ENCODE peak calls at places on chromosomes 12 and 14, in ten cellular contexts. X, N, I, S, L, T, J, D, P and Z are unnamed samples. For H3K36me3, the result is how much of the 10 kb centered on the place peaks cover.

GRCh38 chr12:54032627-54033100 is at the start of gene HOXC5:
- DNase-seq in X (peak), J (peak), P (peak), I (peak), D (peak), L (peak), S (peak), T (peak), N (peak), Z (no peak)

GRCh38 chr12:104752016-104752415 is 206.1 kb downstream of the SLC41A2 start:
- DNase-seq in L (no peak), T (no peak), X (no peak), D (no peak), I (no peak), P (no peak), S (no peak), N (no peak), J (no peak), Z (no peak)

GRCh38 chr12:10140001-10140400 is 10.0 kb upstream of the CLEC7A start:
- DNase-seq in P (no peak), D (peak), L (peak), S (peak), I (no peak), N (no peak), X (no peak), T (no peak), J (peak), Z (no peak)

GRCh38 chr12:14270392-14270791 is 95.1 kb upstream of the ATF7IP start:
- DNase-seq in L (no peak), D (no peak), T (no peak), P (no peak), J (no peak), S (no peak), X (no peak), N (no peak), I (no peak), Z (no peak)

GRCh38 chr14:101183376-101184103 is 280.0 kb upstream of the RTL1 start:
- DNase-seq in I (no peak), X (peak), S (no peak), N (peak), J (peak), T (peak), P (no peak), L (peak), D (no peak), Z (no peak)

GRCh38 chr14:35352274-35353233 is 52.0 kb downstream of the NFKBIA start:
- DNase-seq in T (no peak), J (no peak), I (no peak), D (no peak), X (no peak), L (no peak), N (no peak), S (no peak), P (no peak), Z (no peak)

GRCh38 chr12:67732857-67733256 is 84.3 kb downstream of the DYRK2 start:
- DNase-seq in N (no peak), I (no peak), L (no peak), T (no peak), P (no peak), X (no peak), S (no peak), J (no peak), D (no peak), Z (no peak)

GRCh38 chr14:76217179-76217578 is 65.5 kb downstream of the GPATCH2L start:
- DNase-seq in X (no peak), N (no peak), I (no peak), J (no peak), L (no peak), S (no peak), D (no peak), P (no peak), T (no peak), Z (no peak)

GRCh38 chr12:115335594-115335993 is 651.6 kb upstream of the TBX3 start:
- DNase-seq in P (no peak), J (no peak), S (no peak), N (no peak), I (no peak), X (no peak), L (no peak), D (no peak), T (no peak), Z (peak)

GRCh38 chr12:10241781-10242180 is 29.1 kb downstream of the GABARAPL1 start:
- DNase-seq in J (peak), T (no peak), L (no peak), D (no peak), N (no peak), P (no peak), I (no peak), X (no peak), S (no peak), Z (no peak)

GRCh38 chr12:124426594-124427550 is 132.0 kb downstream of the RFLNA start:
- DNase-seq in I (no peak), P (no peak), L (no peak), N (no peak), X (no peak), T (no peak), D (peak), S (no peak), J (no peak), Z (no peak)

GRCh38 chr12:66984962-66985361 is 284.2 kb upstream of the CAND1 start:
- DNase-seq in S (no peak), T (no peak), D (no peak), L (no peak), X (no peak), P (peak), N (no peak), J (no peak), I (no peak), Z (no peak)

GRCh38 chr14:55077691-55078151 is 26.3 kb downstream of the MAPK1IP1L start:
- DNase-seq in D (no peak), X (peak), J (peak), N (no peak), T (peak), I (peak), L (no peak), P (peak), S (peak), Z (no peak)

GRCh38 chr14:91919814-91920213 is 27.7 kb downstream of the FBLN5 start:
- DNase-seq in S (peak), N (peak), L (no peak), T (no peak), X (no peak), J (peak), D (peak), I (no peak), P (no peak), Z (peak)

GRCh38 chr14:64844993-64845536 is 34.6 kb downstream of the SPTB start:
- DNase-seq in S (no peak), P (no peak), N (no peak), L (no peak), J (no peak), X (no peak), T (no peak), D (no peak), I (no peak), Z (no peak)
- H3K27ac ChIP-seq in S (no peak), P (no peak), N (no peak), L (no peak), J (peak), X (no peak), T (no peak), D (no peak), I (no peak), Z (peak)

DNA sequence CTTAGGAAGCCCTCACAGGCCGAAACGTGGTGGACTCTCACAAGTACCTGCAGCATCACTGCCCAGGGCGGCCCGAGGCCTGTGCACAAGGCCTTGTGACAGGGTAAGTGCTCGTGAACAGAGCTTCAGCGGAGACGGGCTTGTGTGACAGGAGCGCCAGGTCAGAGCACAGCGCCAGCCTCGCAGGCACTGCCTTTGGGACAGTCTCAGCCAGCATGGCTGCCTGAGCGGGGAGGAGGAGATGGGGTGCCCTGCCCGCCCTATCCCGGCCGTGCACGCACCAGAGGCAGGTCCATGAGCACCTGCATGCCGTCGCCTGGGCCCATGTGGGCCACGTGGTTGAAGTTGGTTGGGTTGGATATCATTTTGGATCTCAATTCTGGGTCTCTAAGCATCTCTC is 16.9 kb downstream of the AMN start:
- DNase-seq in I (no peak), L (no peak), N (no peak), P (no peak), D (no peak), X (no peak), S (no peak), T (no peak), J (no peak), Z (no peak)
- H3K36me3 ChIP-seq in I (half or more), L (under half), N (half or more), P (under half), D (under half), X (half or more), S (half or more), T (half or more), J (under half), Z (under half)

GRCh38 chr12:135127-135526 is 68.6 kb downstream of the IQSEC3 start:
- DNase-seq in I (no peak), J (no peak), S (no peak), N (no peak), D (no peak), P (no peak), L (no peak), X (no peak), T (no peak), Z (no peak)

GRCh38 chr12:129001-129400 is 62.4 kb downstream of the IQSEC3 start:
- DNase-seq in L (no peak), T (no peak), X (no peak), I (no peak), P (no peak), J (no peak), S (no peak), N (no peak), D (no peak), Z (no peak)

GRCh38 chr12:130519-130918 is 64.0 kb downstream of the IQSEC3 start:
- DNase-seq in S (no peak), L (no peak), D (no peak), J (no peak), P (no peak), T (no peak), N (no peak), I (no peak), X (no peak), Z (no peak)

GRCh38 chr12:128079-128478 is 61.5 kb downstream of the IQSEC3 start:
- DNase-seq in J (no peak), S (no peak), P (no peak), T (no peak), N (no peak), D (peak), X (no peak), I (no peak), L (no peak), Z (no peak)

GRCh38 chr12:131726-132465 is 65.3 kb downstream of the IQSEC3 start:
- DNase-seq in I (no peak), T (no peak), D (no peak), S (no peak), J (peak), L (no peak), X (no peak), P (no peak), N (no peak), Z (no peak)
- TF ChIP-seq CTCF in I (no peak), T (no peak), D (no peak), S (no peak), J (no peak), L (no peak), X (no peak), P (no peak), N (no peak), Z (no peak)

DNA sequence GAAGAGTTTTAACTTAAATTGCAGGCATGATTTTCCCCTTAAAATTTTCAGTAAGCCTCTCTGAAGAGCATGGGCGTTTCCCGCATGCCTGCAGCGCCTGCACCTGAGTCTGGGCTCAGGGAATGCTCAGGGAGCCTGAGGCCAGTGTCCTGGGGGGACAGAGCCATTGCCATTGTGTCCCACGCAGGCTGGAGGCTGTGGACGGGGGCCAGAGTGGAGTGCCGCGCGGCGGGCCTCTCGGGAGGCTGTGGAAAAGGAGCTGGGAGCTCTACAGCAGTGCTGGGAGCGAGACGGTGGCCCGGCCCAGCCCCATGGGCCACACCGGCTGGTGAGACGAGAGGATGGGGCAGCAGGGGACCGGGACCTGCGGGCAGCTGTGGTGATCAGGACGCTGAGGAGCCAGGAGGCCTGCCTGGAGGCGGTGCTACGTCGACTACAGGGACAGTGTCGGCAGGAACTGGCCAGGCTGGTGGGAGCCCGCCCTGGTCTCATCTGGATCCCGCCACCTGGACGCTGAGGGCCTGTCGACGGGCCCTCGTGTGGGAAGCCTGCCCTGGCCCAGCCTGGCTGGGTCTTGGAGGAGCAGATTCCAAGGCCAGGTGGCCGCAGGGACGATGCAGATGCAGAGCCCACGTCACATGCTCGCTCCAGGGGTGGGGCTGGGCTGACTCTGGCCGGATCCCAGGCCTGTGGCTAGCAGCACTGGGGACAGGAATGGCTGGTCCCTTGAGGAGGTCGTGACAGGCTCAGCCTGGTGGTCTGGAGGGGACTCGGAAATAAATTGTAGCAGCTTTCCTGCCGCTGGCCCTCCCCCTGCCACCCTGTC is 7.6 kb downstream of the TEDC1 start:
- DNase-seq in S (no peak), I (no peak), X (peak), L (no peak), T (no peak), J (no peak), P (no peak), D (no peak), N (peak), Z (no peak)
- H3K27ac ChIP-seq in S (no peak), I (no peak), X (no peak), L (no peak), T (no peak), J (no peak), P (no peak), D (peak), N (no peak), Z (no peak)

DNA sequence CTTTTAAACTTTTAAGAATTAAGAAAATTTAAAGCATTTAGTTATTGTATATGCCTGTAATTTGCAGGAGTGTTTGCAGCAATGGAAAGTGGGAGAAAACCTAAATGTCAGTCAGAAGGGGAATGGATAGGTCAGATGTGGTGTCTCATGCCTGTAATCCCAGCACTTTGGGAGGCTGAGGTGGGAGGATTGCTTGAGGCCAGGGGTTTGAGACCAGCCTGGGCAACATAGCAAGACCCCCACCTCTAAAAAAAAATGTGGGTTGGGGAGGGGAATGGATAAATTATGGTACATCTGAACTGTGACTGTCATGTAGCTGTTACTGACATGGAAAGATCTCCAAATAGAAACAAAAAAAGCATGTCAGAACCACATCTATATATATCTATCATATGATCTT is 2.1 kb downstream of the MRPL42 start:
- DNase-seq in S (no peak), J (no peak), T (no peak), L (no peak), D (no peak), I (no peak), X (no peak), P (no peak), N (no peak), Z (no peak)
- H3K36me3 ChIP-seq in S (under half), J (under half), T (under half), L (under half), D (under half), I (under half), X (under half), P (under half), N (under half), Z (under half)

GRCh38 chr12:45886685-45887084 is 103.7 kb downstream of the SCAF11 start:
- DNase-seq in T (no peak), L (no peak), X (no peak), I (no peak), D (no peak), P (no peak), S (no peak), J (no peak), N (no peak), Z (no peak)

GRCh38 chr12:45895961-45896360 is 94.4 kb downstream of the SCAF11 start:
- DNase-seq in D (no peak), J (no peak), L (no peak), I (no peak), N (no peak), S (no peak), P (no peak), T (no peak), X (no peak), Z (no peak)

GRCh38 chr12:45893240-45893639 is 97.1 kb downstream of the SCAF11 start:
- DNase-seq in T (no peak), S (peak), P (no peak), D (no peak), N (no peak), X (no peak), L (no peak), I (no peak), J (peak), Z (no peak)

GRCh38 chr12:45887544-45887943 is 102.8 kb downstream of the SCAF11 start:
- DNase-seq in P (no peak), J (no peak), X (no peak), L (no peak), T (no peak), S (no peak), N (no peak), I (no peak), D (no peak), Z (no peak)

GRCh38 chr12:45890276-45890675 is 100.1 kb downstream of the SCAF11 start:
- DNase-seq in T (no peak), P (no peak), J (no peak), L (no peak), S (no peak), D (no peak), X (no peak), I (no peak), N (no peak), Z (no peak)
- TF ChIP-seq CTCF in T (no peak), P (no peak), J (no peak), L (no peak), S (no peak), D (no peak), X (no peak), I (no peak), N (no peak), Z (no peak)

GRCh38 chr14:65704412-65704811 is 291.9 kb downstream of the FUT8 start:
- DNase-seq in T (no peak), J (peak), X (no peak), L (no peak), D (no peak), S (peak), N (no peak), P (no peak), I (no peak), Z (no peak)

GRCh38 chr14:65704850-65705249 is 292.3 kb downstream of the FUT8 start:
- DNase-seq in T (no peak), N (no peak), P (no peak), X (no peak), L (no peak), S (no peak), I (no peak), D (no peak), J (peak), Z (no peak)

GRCh38 chr14:65709576-65709975 is 297.0 kb downstream of the FUT8 start:
- DNase-seq in L (peak), J (peak), N (no peak), S (no peak), D (no peak), I (no peak), P (peak), X (no peak), T (peak), Z (no peak)

GRCh38 chr14:65703996-65704395 is 291.5 kb downstream of the FUT8 start:
- DNase-seq in I (no peak), J (peak), P (no peak), N (no peak), X (no peak), S (peak), D (no peak), L (no peak), T (no peak), Z (no peak)
- H3K27ac ChIP-seq in I (no peak), J (no peak), P (no peak), N (no peak), X (no peak), S (no peak), D (no peak), L (no peak), T (no peak), Z (no peak)